ENCODE peak calls at places on chromosomes 12 and 14, in four cellular contexts. O, E, A and R are unnamed samples.

GRCh38 chr12:109709401-109710278 is 4.0 kb upstream of the FAM222A start:
- DNase-seq in E (no peak), A (no peak), O (no peak), R (no peak)

GRCh38 chr12:60101715-60102114 is 505.9 kb downstream of the SLC16A7 start:
- DNase-seq in E (no peak), A (no peak), O (no peak), R (no peak)

GRCh38 chr12:91256471-91256870 is 73.9 kb upstream of the DCN start:
- DNase-seq in A (no peak), E (no peak), O (no peak), R (no peak)

GRCh38 chr12:52207895-52208294 is 16.1 kb upstream of the KRT80 start:
- DNase-seq in E (no peak), O (no peak), A (no peak), R (no peak)

GRCh38 chr12:121364657-121365265 is 12.6 kb upstream of the ANAPC5 start:
- DNase-seq in A (no peak), O (no peak), E (no peak), R (no peak)

GRCh38 chr12:15837141-15837781 is 44.9 kb upstream of the STRAP start:
- DNase-seq in E (no peak), A (no peak), O (no peak), R (no peak)

GRCh38 chr12:125132698-125133400 is 67.6 kb downstream of the AACS start:
- DNase-seq in O (no peak), E (no peak), A (no peak), R (no peak)

GRCh38 chr14:42163136-42163535 is 556.5 kb downstream of the LRFN5 start:
- DNase-seq in A (no peak), E (no peak), O (no peak), R (no peak)

GRCh38 chr12:103917873-103918272 is 12.3 kb upstream of the HSP90B1 start:
- DNase-seq in E (no peak), A (no peak), O (no peak), R (no peak)

GRCh38 chr12:53938276-53939140 is at the start of gene HOXC13:
- DNase-seq in A (peak), O (peak), E (no peak), R (peak)

GRCh38 chr14:80564051-80564450 is 352.7 kb upstream of the DIO2 start:
- DNase-seq in E (no peak), A (no peak), O (no peak), R (no peak)

GRCh38 chr12:130367003-130367402 is 29.3 kb downstream of the PIWIL1 start:
- DNase-seq in O (no peak), A (no peak), E (no peak), R (no peak)

GRCh38 chr14:39426605-39427004 is 5.6 kb downstream of the FBXO33 start:
- DNase-seq in E (no peak), O (peak), A (no peak), R (no peak)

GRCh38 chr12:93502802-93503623 is 35.7 kb downstream of the MRPL42 start:
- DNase-seq in A (no peak), O (peak), E (no peak), R (no peak)

GRCh38 chr12:79374543-79374942 is 316.2 kb downstream of the PAWR start:
- DNase-seq in E (no peak), A (no peak), O (no peak), R (peak)

GRCh38 chr12:26523708-26524150 is 309.3 kb downstream of the ITPR2 start:
- DNase-seq in O (no peak), A (no peak), E (no peak), R (no peak)
- TF ChIP-seq JUNB in O (no peak), A (no peak), E (no peak), R (no peak)

DNA sequence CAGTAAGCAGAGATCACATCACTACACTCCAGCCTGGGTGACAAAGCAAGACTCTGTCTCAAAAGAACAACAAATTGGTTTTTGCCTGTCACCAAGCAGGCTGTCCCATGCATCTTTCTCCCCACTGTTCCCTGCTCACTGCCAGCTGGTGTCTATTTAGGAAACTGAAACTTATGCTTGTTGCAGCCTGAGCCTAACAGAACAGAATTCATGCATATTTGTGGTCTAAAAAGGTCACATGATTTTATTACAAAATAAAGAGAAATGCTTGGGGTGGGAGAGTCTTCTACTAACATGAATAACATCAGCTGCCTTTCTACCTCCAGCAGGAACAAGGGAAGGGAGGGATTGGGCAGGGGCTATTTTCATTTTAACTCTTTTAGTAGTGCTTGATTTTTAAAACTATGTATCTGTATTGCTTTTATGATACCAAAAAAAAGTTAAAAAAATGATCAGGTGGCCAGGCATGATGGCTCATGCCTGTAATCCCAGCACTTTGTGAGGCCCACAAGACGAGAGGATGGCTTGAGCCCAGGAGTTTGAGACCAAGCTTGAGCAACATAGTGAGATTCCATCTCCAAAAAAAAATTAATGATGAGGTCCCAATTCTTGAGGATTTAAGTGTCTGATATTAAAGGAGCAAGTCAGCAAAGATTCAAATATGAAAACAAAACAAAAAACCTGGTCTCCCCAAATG is 923 bp downstream of the STAT2 start:
- DNase-seq in O (no peak), A (no peak), E (no peak), R (no peak)
- TF ChIP-seq POLR2A in O (no peak), A (no peak), E (peak), R (no peak)

DNA sequence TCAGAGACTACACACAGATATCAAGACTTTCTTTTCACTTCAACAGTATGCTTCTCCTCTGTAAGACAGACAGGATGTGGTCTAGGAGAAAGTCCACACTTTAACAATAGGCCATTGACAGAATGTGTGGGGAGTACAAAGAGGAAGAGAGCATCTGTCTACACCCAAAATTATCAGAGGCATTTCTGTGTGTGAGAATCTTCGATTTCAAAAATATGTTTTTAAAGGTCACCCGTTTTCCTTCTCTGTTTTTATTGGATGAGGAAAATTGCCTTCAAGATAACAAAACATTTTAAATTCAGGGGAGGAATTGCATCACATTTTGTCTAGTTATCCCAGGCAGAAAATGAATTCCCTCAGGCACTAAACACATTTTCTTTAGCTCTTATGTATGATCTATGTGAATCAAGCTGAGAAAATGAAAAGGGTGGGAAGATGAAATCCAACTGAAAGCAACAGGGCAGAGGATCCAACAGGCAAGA is 16.4 kb downstream of the NAV3 start:
- DNase-seq in A (no peak), O (no peak), E (peak), R (no peak)
- TF ChIP-seq RFX5 in A (no peak), O (no peak), E (no peak), R (no peak)

GRCh38 chr14:68662395-68662794 is 130.5 kb downstream of the ZFP36L1 start:
- DNase-seq in O (no peak), E (no peak), A (no peak), R (no peak)
- TF ChIP-seq JUNB in O (no peak), E (no peak), A (no peak), R (no peak)